ENCODE peak calls at places on chromosomes 13 and 19, in four cellular contexts. G is natural killer cell, W is progenitor cell of endocrine pancreas, S is fibroblast of lung. Y is an unnamed sample.

GRCh38 chr19:19627442-19627715 is 641 bp downstream of the LPAR2 start:
- DNase-seq in G (no peak), W (no peak), S (no peak), Y (peak)

GRCh38 chr19:54294539-54294938 is 13.6 kb upstream of the LILRB2 start:
- DNase-seq in G (no peak), W (no peak), S (no peak), Y (no peak)

GRCh38 chr19:33689886-33690285 is 68.1 kb downstream of the CHST8 start:
- DNase-seq in G (no peak), W (no peak), S (no peak), Y (no peak)

GRCh38 chr13:20667857-20668256 is 35.6 kb upstream of the IL17D start:
- DNase-seq in G (no peak), W (no peak), S (no peak), Y (no peak)

GRCh38 chr19:5407356-5407755 is 47.9 kb upstream of the ZNRF4 start:
- DNase-seq in G (no peak), W (no peak), S (peak), Y (no peak)

GRCh38 chr19:44608391-44608821 is 5.0 kb upstream of the IGSF23 start:
- DNase-seq in G (no peak), W (no peak), S (peak), Y (no peak)

GRCh38 chr13:112767506-112768471 is 78.0 kb downstream of the ATP11A start:
- DNase-seq in G (no peak), W (no peak), S (no peak), Y (no peak)

GRCh38 chr13:69793803-69794453 is 313.7 kb upstream of the ATXN8OS start:
- DNase-seq in G (no peak), W (no peak), S (no peak), Y (no peak)

GRCh38 chr19:6055013-6055795 is 55.1 kb downstream of the RFX2 start:
- DNase-seq in G (no peak), W (no peak), S (no peak), Y (no peak)

GRCh38 chr13:45373116-45373606 is 32.2 kb upstream of the TPT1 start:
- DNase-seq in G (no peak), W (no peak), S (no peak), Y (no peak)

GRCh38 chr19:11387154-11388034 is 3.3 kb upstream of the EPOR start:
- DNase-seq in G (no peak), W (no peak), S (no peak), Y (no peak)

GRCh38 chr13:36728006-36728405 is 54.2 kb downstream of the SERTM1 start:
- DNase-seq in G (no peak), W (no peak), S (no peak), Y (no peak)

GRCh38 chr13:80742027-80742426 is 401.1 kb upstream of the SPRY2 start:
- DNase-seq in G (no peak), W (no peak), S (peak), Y (no peak)

GRCh38 chr19:677201-677600 is 1.0 kb downstream of the FSTL3 start:
- DNase-seq in G (no peak), W (no peak), S (peak), Y (no peak)

GRCh38 chr19:46404039-46404883 is 9.1 kb downstream of the CCDC8 start:
- DNase-seq in G (no peak), W (peak), S (peak), Y (no peak)

GRCh38 chr13:51291341-51291740 is 48.1 kb upstream of the SERPINE3 start:
- DNase-seq in G (no peak), W (no peak), S (peak), Y (no peak)

GRCh38 chr13:34667356-34668218 is 274.5 kb upstream of the NBEA start:
- DNase-seq in G (no peak), W (no peak), S (no peak), Y (no peak)

GRCh38 chr13:44932171-44932849 is 57.0 kb downstream of the NUFIP1 start:
- DNase-seq in G (no peak), W (no peak), S (peak), Y (no peak)

GRCh38 chr13:30409911-30410704 is 12.2 kb upstream of the UBE2L5 start:
- DNase-seq in G (no peak), W (no peak), S (peak), Y (no peak)

GRCh38 chr13:32976046-32976781 is 40.0 kb upstream of the KL start:
- DNase-seq in G (no peak), W (no peak), S (no peak), Y (no peak)

GRCh38 chr19:30376826-30377425 is 4.7 kb downstream of the ZNF536 start:
- DNase-seq in G (no peak), W (no peak), S (no peak), Y (no peak)

GRCh38 chr13:101623469-101624209 is 171.2 kb downstream of the ITGBL1 start:
- DNase-seq in G (no peak), W (no peak), S (peak), Y (no peak)

GRCh38 chr13:114070098-114070799 is 62.2 kb downstream of the RASA3 start:
- DNase-seq in G (no peak), W (no peak), S (no peak), Y (no peak)

GRCh38 chr19:16342002-16342715 is 17.5 kb downstream of the KLF2 start:
- DNase-seq in G (peak), W (no peak), S (no peak), Y (no peak)

GRCh38 chr19:16380943-16381755 is 56.5 kb downstream of the KLF2 start:
- DNase-seq in G (no peak), W (no peak), S (no peak), Y (no peak)

GRCh38 chr19:46975918-46976782 is 43.5 kb upstream of the NPAS1 start:
- DNase-seq in G (no peak), W (peak), S (peak), Y (no peak)

GRCh38 chr19:45777395-45777961 is 4.8 kb downstream of the DMPK start:
- DNase-seq in G (no peak), W (no peak), S (no peak), Y (no peak)

GRCh38 chr13:112469071-112469745 is 93.1 kb downstream of the SPACA7 start:
- DNase-seq in G (no peak), W (no peak), S (no peak), Y (no peak)

GRCh38 chr13:30165071-30165470 is 142.3 kb downstream of the KATNAL1 start:
- DNase-seq in G (no peak), W (no peak), S (no peak), Y (no peak)

GRCh38 chr19:55352040-55352439 is 2.5 kb downstream of the COX6B2 start:
- DNase-seq in G (no peak), W (no peak), S (no peak), Y (no peak)

GRCh38 chr19:56873493-56873892 is 33.0 kb upstream of the PEG3 start:
- DNase-seq in G (no peak), W (no peak), S (no peak), Y (no peak)

GRCh38 chr13:30126903-30127428 is 180.4 kb downstream of the KATNAL1 start:
- DNase-seq in G (no peak), W (no peak), S (peak), Y (no peak)

GRCh38 chr13:112982281-112983041 is 13.4 kb downstream of the MCF2L start:
- DNase-seq in G (no peak), W (no peak), S (no peak), Y (no peak)

GRCh38 chr13:101916108-101916757 is 463.8 kb downstream of the ITGBL1 start:
- DNase-seq in G (no peak), W (no peak), S (peak), Y (no peak)

GRCh38 chr13:44004881-44005280 is 125.2 kb downstream of the LACC1 start:
- DNase-seq in G (no peak), W (no peak), S (peak), Y (no peak)

GRCh38 chr19:16309653-16310052 is 15.0 kb upstream of the KLF2 start:
- DNase-seq in G (no peak), W (no peak), S (no peak), Y (no peak)

GRCh38 chr13:28528848-28529247 is 33.9 kb upstream of the FLT1 start:
- DNase-seq in G (no peak), W (no peak), S (no peak), Y (no peak)
- TF ChIP-seq CTCF in G (no peak), W (no peak), S (no peak), Y (no peak)

GRCh38 chr19:49863935-49864320 is 3.4 kb downstream of the PNKP start:
- DNase-seq in G (no peak), W (no peak), S (no peak), Y (no peak)

GRCh38 chr19:49861541-49862410 is 5.6 kb downstream of the PNKP start:
- DNase-seq in G (no peak), W (no peak), S (no peak), Y (no peak)

GRCh38 chr19:49861127-49861526 is 6.2 kb downstream of the PNKP start:
- DNase-seq in G (no peak), W (no peak), S (peak), Y (no peak)

GRCh38 chr19:49863254-49863934 is 4.0 kb downstream of the PNKP start:
- DNase-seq in G (no peak), W (no peak), S (no peak), Y (no peak)

GRCh38 chr19:49862411-49863253 is 4.7 kb downstream of the PNKP start:
- DNase-seq in G (no peak), W (no peak), S (no peak), Y (no peak)
- TF ChIP-seq CTCF in G (no peak), W (peak), S (no peak), Y (peak)

GRCh38 chr13:87087741-87088140 is 583.4 kb upstream of the SLITRK5 start:
- DNase-seq in G (no peak), W (no peak), S (peak), Y (no peak)
- TF ChIP-seq CTCF in G (no peak), W (no peak), S (no peak), Y (no peak)

DNA sequence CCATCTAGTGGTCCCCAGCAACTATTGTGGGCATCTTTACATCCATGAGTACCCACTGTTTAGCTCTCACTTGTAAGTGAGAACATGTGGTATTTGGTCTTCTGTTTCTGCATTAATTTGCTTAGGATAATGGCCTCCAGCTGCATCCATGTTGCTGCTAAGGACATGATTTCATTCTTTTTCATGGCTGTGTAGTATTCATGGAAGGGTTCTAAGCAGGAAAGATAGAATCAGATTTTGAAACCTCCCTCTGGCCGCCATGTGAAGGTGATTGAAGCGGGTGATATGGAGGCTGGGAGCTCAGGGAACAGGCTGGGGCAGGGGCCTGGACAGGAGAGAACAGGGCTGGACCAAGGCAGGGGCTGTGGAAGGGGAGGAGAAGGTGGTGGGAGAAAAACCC is 20.1 kb downstream of the LTBP4 start:
- DNase-seq in G (no peak), W (no peak), S (no peak), Y (no peak)
- TF ChIP-seq CTCF in G (no peak), W (no peak), S (no peak), Y (no peak)

GRCh38 chr19:51347209-51347928 is 5.4 kb upstream of the VSIG10L start:
- DNase-seq in G (no peak), W (no peak), S (no peak), Y (no peak)

GRCh38 chr19:51345076-51345620 is 3.2 kb upstream of the VSIG10L start:
- DNase-seq in G (no peak), W (no peak), S (no peak), Y (no peak)

GRCh38 chr19:51341976-51342580 is at the start of gene VSIG10L:
- DNase-seq in G (no peak), W (no peak), S (no peak), Y (no peak)

GRCh38 chr19:51342631-51343569 is 961 bp upstream of the VSIG10L start:
- DNase-seq in G (no peak), W (no peak), S (no peak), Y (no peak)

GRCh38 chr19:51346742-51347141 is 4.8 kb upstream of the VSIG10L start:
- DNase-seq in G (no peak), W (no peak), S (no peak), Y (no peak)
- TF ChIP-seq CTCF in G (no peak), W (no peak), S (no peak), Y (no peak)

DNA sequence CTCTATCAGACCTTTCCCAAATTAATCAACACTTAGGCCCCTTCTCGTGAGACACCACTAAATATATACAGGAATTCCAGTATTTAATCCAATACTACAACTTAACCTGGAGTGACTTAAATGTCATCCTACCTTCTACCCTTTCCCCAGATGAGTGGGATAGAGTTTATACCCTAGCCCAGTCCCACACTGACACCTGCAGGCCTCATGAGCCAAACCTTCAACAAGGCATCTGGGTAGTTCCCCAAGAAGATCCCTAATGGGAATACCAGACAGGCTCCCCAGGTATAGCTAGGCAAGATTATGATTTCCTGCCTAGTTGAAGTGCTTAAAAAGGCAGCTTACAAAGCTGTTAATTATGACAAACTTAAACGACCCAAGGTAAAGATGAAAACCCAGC is 15.9 kb downstream of the ZNF83 start:
- DNase-seq in G (no peak), W (no peak), S (no peak), Y (no peak)
- TF ChIP-seq CTCF in G (no peak), W (peak), S (no peak), Y (no peak)

DNA sequence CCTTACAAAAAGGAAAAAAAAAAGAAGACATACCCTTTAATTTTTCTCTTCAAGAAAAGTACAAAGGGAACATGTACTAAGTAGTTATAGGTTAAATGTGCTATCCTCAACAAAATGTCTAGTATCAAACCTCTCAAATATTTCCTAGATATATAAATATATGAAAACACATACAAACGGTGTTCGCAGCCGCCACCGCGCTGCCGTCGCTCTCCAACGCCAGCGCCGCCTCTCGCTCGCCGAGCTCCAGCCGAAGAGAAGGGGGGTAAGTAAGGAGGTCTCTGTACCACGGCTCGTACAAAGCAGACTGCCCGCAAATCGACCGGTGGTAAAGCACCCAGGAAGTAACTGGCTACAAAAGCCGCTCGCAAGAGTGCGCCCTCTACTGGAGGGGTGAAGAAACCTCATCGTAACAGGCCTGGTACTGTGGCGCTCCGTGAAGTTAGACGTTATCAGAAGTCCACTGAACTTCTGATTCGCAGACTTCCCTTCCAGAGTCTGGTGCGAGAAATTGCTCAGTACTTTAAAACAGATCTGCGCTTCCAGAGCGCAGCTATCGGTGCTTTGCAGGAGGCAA is 192.1 kb downstream of the DACH1 start:
- DNase-seq in G (no peak), W (no peak), S (no peak), Y (no peak)
- TF ChIP-seq CTCF in G (no peak), W (peak), S (no peak), Y (peak)

GRCh38 chr19:7382694-7383093 is 34.0 kb downstream of the ARHGEF18 start:
- DNase-seq in G (no peak), W (no peak), S (no peak), Y (no peak)

GRCh38 chr19:7383284-7383683 is 34.5 kb downstream of the ARHGEF18 start:
- DNase-seq in G (no peak), W (no peak), S (no peak), Y (no peak)

GRCh38 chr19:7385062-7385461 is 36.3 kb downstream of the ARHGEF18 start:
- DNase-seq in G (no peak), W (no peak), S (no peak), Y (no peak)

GRCh38 chr19:7386769-7387168 is 38.0 kb downstream of the ARHGEF18 start:
- DNase-seq in G (no peak), W (no peak), S (no peak), Y (no peak)

GRCh38 chr19:7386308-7386707 is 37.6 kb downstream of the ARHGEF18 start:
- DNase-seq in G (no peak), W (no peak), S (no peak), Y (peak)
- TF ChIP-seq CTCF in G (no peak), W (no peak), S (no peak), Y (peak)

DNA sequence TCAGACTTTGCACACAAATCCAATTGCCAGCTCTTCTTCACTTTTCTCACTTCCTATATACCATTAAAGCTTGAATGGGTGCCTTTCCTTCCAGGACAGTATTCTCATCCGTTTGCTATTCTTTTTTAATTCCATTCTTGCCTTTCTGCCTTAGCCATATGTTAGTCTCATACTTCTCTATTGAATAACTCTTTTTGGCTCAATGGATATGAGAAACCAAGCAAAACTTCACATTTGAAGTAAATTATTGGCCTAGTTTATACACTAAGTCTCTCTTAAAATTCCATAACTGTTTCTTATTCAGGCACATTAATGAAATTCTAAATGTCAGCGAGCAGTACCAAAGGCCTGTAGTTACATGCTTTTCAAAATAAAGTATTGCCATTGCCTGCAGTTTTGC is 129.6 kb upstream of the FRY start:
- DNase-seq in G (no peak), W (no peak), S (no peak), Y (no peak)
- TF ChIP-seq CTCF in G (no peak), W (no peak), S (no peak), Y (no peak)

GRCh38 chr19:14073925-14074838 is 1.6 kb downstream of the MISP3 start:
- DNase-seq in G (peak), W (no peak), S (no peak), Y (no peak)
- TF ChIP-seq CTCF in G (no peak), W (no peak), S (no peak), Y (no peak)

Y was measured in D721Med.